ENCODE peak calls at places on chromosomes 11 and 22, in six cellular contexts. S, O, M, Q, A and G are unnamed samples. For H3K36me3 and H3K27me3, the result is how much of the 10 kb centered on the place peaks cover.

GRCh38 chr11:128482512-128483191 is 104.7 kb downstream of the ETS1 start:
- DNase-seq in A (no peak), Q (peak), O (peak), S (no peak), M (peak), G (no peak)

GRCh38 chr22:41479671-41480396 is 10.9 kb downstream of the ACO2 start:
- DNase-seq in A (no peak), M (peak), Q (peak), O (no peak), S (peak), G (peak)

GRCh38 chr11:47208628-47209027 is 6.1 kb upstream of the DDB2 start:
- DNase-seq in M (no peak), A (no peak), Q (no peak), O (no peak), S (no peak), G (no peak)

GRCh38 chr11:67640021-67640757 is 626 bp upstream of the TBX10 start:
- DNase-seq in Q (peak), O (peak), A (peak), M (peak), S (peak), G (peak)

GRCh38 chr11:107702723-107703122 is 9.1 kb downstream of the SLN start:
- DNase-seq in Q (no peak), O (no peak), S (no peak), M (no peak), A (no peak), G (no peak)

GRCh38 chr11:9399466-9399865 is 15.0 kb downstream of the IPO7 start:
- DNase-seq in A (no peak), S (no peak), O (no peak), Q (no peak), M (peak), G (no peak)

GRCh38 chr11:396511-396947 is 2.5 kb downstream of the PKP3 start:
- DNase-seq in O (no peak), Q (no peak), M (peak), S (no peak), A (no peak), G (peak)

GRCh38 chr11:19632435-19632834 is 80.2 kb upstream of the NAV2 start:
- DNase-seq in M (peak), Q (no peak), S (no peak), O (no peak), A (no peak), G (no peak)

GRCh38 chr11:128171496-128171895 is 415.9 kb downstream of the ETS1 start:
- DNase-seq in M (peak), Q (no peak), A (no peak), O (no peak), S (no peak), G (no peak)

GRCh38 chr22:25775501-25775900 is 33.5 kb downstream of the MYO18B start:
- DNase-seq in O (no peak), S (peak), Q (no peak), M (no peak), A (no peak), G (peak)

GRCh38 chr11:44876923-44877322 is 73.8 kb downstream of the TP53I11 start:
- DNase-seq in O (no peak), A (no peak), S (no peak), M (no peak), Q (no peak), G (no peak)

GRCh38 chr11:106234794-106235193 is 157.3 kb downstream of the AASDHPPT start:
- DNase-seq in A (no peak), Q (no peak), O (no peak), M (no peak), S (no peak), G (no peak)

GRCh38 chr11:79314906-79315689 is 125.7 kb downstream of the TENM4 start:
- DNase-seq in S (peak), Q (no peak), A (no peak), O (no peak), M (peak), G (peak)

GRCh38 chr11:65204143-65204542 is 22.4 kb downstream of the CAPN1 start:
- DNase-seq in A (no peak), M (no peak), Q (no peak), S (peak), O (no peak), G (peak)
- H3K36me3 ChIP-seq in A (under half), M (half or more), Q (half or more), S (half or more), O (under half), G (under half)

GRCh38 chr11:61545341-61545740 is 35.5 kb downstream of the SYT7 start:
- DNase-seq in M (no peak), Q (no peak), S (peak), A (no peak), O (no peak), G (peak)
- H3K27me3 ChIP-seq in M (under half), Q (half or more), S (under half), A (under half), O (under half), G (under half)

GRCh38 chr11:123168236-123168635 is 26.8 kb downstream of the CLMP start:
- DNase-seq in S (no peak), M (no peak), O (no peak), Q (no peak), A (no peak), G (no peak)
- H3K36me3 ChIP-seq in S (half or more), M (under half), O (under half), Q (under half), A (under half), G (under half)

DNA sequence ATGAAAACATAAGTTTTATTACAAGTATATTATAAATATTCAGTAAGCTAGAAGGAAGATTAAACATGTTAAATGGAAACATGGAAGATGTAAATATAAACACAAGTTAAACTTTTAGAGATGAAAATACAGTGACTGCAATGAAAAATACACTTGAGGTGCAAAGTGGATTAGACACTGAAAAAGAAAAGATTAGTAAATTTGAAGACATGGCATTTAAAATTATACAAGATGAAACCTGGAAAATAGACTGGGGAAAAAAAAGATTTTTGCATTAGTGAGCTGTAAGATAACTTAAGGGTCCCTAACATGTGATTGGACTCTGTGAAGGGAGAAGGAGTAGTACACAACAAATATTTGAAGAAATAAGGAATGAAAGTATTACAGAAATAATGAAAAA is 33.3 kb downstream of the ELP4 start:
- DNase-seq in O (no peak), Q (no peak), M (no peak), A (no peak), S (no peak), G (no peak)
- H3K27me3 ChIP-seq in O (under half), Q (under half), M (under half), A (under half), S (under half), G (under half)

DNA sequence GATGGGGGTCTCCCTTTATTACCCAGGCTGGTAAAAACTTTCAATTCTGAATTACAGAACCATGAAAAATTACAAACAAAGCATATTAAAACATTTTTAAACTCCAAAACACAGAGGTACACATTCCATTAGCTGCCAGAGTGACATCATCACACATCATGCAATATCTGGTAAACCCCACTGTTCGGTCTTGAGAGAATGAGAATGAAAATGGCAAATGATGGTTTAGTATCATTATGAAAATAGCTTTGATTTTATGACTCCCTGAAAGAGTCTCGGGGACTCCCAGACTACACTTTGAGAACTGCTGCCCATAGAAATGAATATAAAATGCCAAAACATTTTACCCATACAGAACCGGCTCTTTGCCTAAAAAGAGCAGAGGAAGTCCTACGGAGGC is 18.8 kb downstream of the LARGE2 start:
- DNase-seq in S (no peak), O (no peak), Q (no peak), A (no peak), M (no peak), G (no peak)
- H3K36me3 ChIP-seq in S (under half), O (half or more), Q (half or more), A (under half), M (half or more), G (under half)

DNA sequence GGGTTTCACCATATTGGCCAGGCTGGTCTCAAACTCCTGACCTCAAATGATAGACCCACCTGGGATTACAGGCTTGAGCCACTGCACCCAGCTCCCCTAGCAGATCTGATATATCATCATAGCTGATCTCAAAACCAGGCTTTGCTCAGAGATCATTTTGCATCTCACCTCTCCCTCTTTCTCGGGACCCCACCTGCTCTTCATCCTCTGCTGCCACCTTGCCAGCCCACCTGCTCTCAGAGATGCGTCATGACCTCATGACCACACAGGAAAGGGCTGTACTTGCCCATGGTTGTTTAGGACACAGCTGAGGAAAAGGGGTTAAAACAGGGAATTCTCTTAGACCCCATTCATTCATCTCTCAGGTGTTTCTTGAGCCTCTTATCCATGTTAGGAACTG is 27.4 kb downstream of the POU2F3 start:
- DNase-seq in A (no peak), S (no peak), O (no peak), M (no peak), Q (no peak), G (no peak)
- H3K27me3 ChIP-seq in A (under half), S (under half), O (under half), M (under half), Q (under half), G (under half)

GRCh38 chr22:47008208-47008885 is 245.9 kb downstream of the TBC1D22A start:
- DNase-seq in A (no peak), Q (no peak), S (no peak), O (no peak), M (no peak), G (no peak)

GRCh38 chr22:47005506-47006408 is 243.3 kb downstream of the TBC1D22A start:
- DNase-seq in Q (no peak), S (no peak), A (no peak), M (no peak), O (no peak), G (no peak)

GRCh38 chr22:47007496-47007895 is 245.0 kb downstream of the TBC1D22A start:
- DNase-seq in Q (no peak), M (no peak), S (no peak), O (no peak), A (no peak), G (no peak)

GRCh38 chr22:47006433-47006832 is 244.0 kb downstream of the TBC1D22A start:
- DNase-seq in S (no peak), O (no peak), Q (no peak), A (no peak), M (no peak), G (peak)

DNA sequence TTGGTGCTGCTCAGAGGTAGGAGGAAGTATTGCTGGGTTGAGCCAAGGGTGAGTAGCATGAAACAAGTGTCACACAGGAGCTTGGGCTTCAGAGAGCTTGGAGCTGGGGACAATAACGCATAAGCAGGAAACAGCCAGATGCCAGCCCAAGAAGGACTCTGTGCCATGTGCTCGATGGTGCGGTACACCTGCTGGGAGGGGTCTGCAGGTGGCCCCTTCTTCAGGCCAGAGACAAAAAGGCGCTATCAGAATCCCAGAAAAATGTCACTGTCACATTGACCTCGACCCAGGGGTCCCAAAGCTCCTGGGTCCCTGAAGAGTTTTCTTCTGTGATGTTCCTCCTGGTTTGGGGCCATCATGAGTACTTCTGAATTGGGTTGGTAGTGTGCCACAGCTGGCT is 244.4 kb downstream of the TBC1D22A start:
- DNase-seq in S (no peak), O (no peak), M (no peak), Q (no peak), A (no peak), G (no peak)
- H3K36me3 ChIP-seq in S (under half), O (under half), M (under half), Q (under half), A (under half), G (under half)

DNA sequence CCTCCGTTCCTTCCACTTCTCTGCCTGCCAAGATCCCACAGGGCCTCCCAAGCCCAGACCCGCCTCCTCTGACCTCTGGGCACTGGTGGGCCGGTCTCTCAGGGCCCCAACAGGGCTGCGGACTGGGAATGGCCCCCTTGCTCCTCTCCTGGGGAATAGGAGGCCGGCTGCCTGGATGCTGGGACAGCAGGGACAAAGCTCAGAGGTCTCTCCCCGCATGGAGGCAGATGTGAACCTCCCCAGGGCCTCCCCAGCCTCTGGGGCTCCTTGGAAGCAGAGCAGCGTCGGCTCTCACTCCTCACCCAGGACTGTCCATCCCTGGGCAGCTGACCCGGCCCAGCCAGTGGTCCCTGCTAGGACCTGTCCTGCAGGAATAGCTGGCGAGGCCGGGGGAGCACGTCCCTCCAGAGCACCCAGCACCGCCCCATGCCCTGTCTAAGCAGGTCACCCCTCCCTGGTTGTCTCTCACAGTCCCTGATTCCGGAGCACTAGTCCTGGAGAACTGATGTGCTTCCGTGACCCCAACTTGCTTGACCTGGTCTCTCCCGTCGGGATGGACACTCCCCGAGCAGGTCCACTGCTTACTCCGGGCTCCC is 85.8 kb downstream of the RTL6 start:
- DNase-seq in A (no peak), S (peak), O (no peak), M (no peak), Q (no peak), G (peak)
- H3K27me3 ChIP-seq in A (under half), S (under half), O (under half), M (half or more), Q (under half), G (under half)